ENCODE peak calls at places on chromosomes 2 and 18, in seven cellular contexts. G is colonic mucosa, U is Panc1, R is A673, V is HCT116, Z is fibroblast of lung, W is mammary epithelial cell. Y is an unnamed sample.

GRCh38 chr18:76992226-76993084 is 140.1 kb downstream of the MBP start:
- DNase-seq in R (no peak), V (no peak), U (no peak), W (no peak), G (no peak), Z (no peak), Y (no peak)

GRCh38 chr18:68177807-68178702 is 536.9 kb downstream of the TMX3 start:
- DNase-seq in W (peak; percentile 91), V (no peak), G (no peak), R (peak; percentile 29), U (peak; percentile 32), Z (peak; percentile 99), Y (peak; percentile 85)

GRCh38 chr18:79780547-79780946 is 17.2 kb upstream of the KCNG2 start:
- DNase-seq in U (no peak), Z (no peak), G (no peak), V (no peak), W (no peak), R (no peak), Y (no peak)

GRCh38 chr2:237664151-237664550 is 36.8 kb downstream of the LRRFIP1 start:
- DNase-seq in U (no peak), V (no peak), W (no peak), Z (no peak), G (no peak), R (no peak), Y (no peak)

GRCh38 chr2:151051584-151052220 is 210.0 kb downstream of the RBM43 start:
- DNase-seq in U (peak; percentile 55), W (peak; percentile 60), V (peak; percentile 41), G (peak; percentile 23), Z (peak; percentile 41), R (peak; percentile 71), Y (peak; percentile 69)

GRCh38 chr2:3492951-3493609 is 26.3 kb downstream of the ADI1 start:
- DNase-seq in U (no peak), G (no peak), Z (peak; percentile 86), W (peak; percentile 67), V (no peak), R (no peak), Y (peak; percentile 16)

GRCh38 chr18:2846638-2847340 is at the start of gene EMILIN2:
- DNase-seq in U (no peak), V (no peak), R (peak; percentile 84), G (peak; percentile 59), W (no peak), Z (peak; percentile 41), Y (peak; percentile 16)

GRCh38 chr18:77070627-77071026 is 62.0 kb downstream of the MBP start:
- DNase-seq in G (no peak), U (no peak), V (no peak), R (no peak), Z (no peak), W (no peak), Y (no peak)

GRCh38 chr18:45910405-45911023 is 56.6 kb downstream of the EPG5 start:
- DNase-seq in R (peak; percentile 46), G (peak; percentile 35), W (peak; percentile 32), Z (peak; percentile 26), V (peak; percentile 36), U (peak; percentile 32), Y (peak; percentile 49)

GRCh38 chr2:189143930-189144329 is 35.6 kb downstream of the COL5A2 start:
- DNase-seq in V (no peak), Z (peak; percentile 68), R (peak; percentile 57), G (no peak), W (no peak), U (no peak), Y (no peak)

GRCh38 chr2:38665854-38666577 is at the start of gene GALM:
- DNase-seq in W (peak; percentile 12), V (peak; percentile 92), R (peak; percentile 94), G (peak; percentile 90), Z (peak; percentile 94), U (peak; percentile 61), Y (peak; percentile 47)

GRCh38 chr18:45844938-45845337 is 19.5 kb downstream of the SIGLEC15 start:
- DNase-seq in U (no peak), G (no peak), W (no peak), V (no peak), Z (no peak), R (no peak), Y (no peak)

GRCh38 chr2:118763797-118764196 is 83.7 kb downstream of the EN1 start:
- DNase-seq in R (peak; percentile 34), G (no peak), U (no peak), W (no peak), V (no peak), Z (peak; percentile 36), Y (peak; percentile 13)

GRCh38 chr2:133680399-133681044 is 112.3 kb upstream of the NCKAP5 start:
- DNase-seq in W (no peak), V (no peak), G (no peak), R (peak; percentile 23), Z (no peak), U (no peak), Y (no peak)

GRCh38 chr18:47754311-47755101 is 176.0 kb downstream of the SMAD2 start:
- DNase-seq in R (peak; percentile 58), Z (no peak), V (peak; percentile 37), G (peak; percentile 67), W (peak; percentile 8), U (no peak), Y (peak; percentile 17)

GRCh38 chr18:22504665-22505064 is 87.0 kb upstream of the CTAGE1 start:
- DNase-seq in G (no peak), U (no peak), Z (peak; percentile 47), W (peak; percentile 52), R (no peak), V (no peak), Y (peak; percentile 83)

GRCh38 chr18:42611134-42611533 is 504.4 kb downstream of the RIT2 start:
- DNase-seq in W (no peak), Z (no peak), U (no peak), V (no peak), R (peak; percentile 6), G (no peak), Y (no peak)

GRCh38 chr2:101991731-101992145 is at the start of gene IL1R2:
- DNase-seq in V (no peak), U (no peak), G (peak; percentile 85), Z (no peak), R (no peak), W (peak; percentile 34), Y (no peak)

GRCh38 chr2:239835056-239835455 is 190.1 kb downstream of the NDUFA10 start:
- DNase-seq in U (no peak), G (no peak), Z (no peak), W (no peak), V (no peak), R (no peak), Y (no peak)

GRCh38 chr2:199851499-199851816 is 466 bp upstream of the FTCDNL1 start:
- DNase-seq in Z (no peak), V (no peak), W (no peak), G (no peak), U (no peak), R (no peak), Y (no peak)

GRCh38 chr2:166088634-166089033 is 39.2 kb downstream of the SCN1A start:
- DNase-seq in U (no peak), V (no peak), Z (peak; percentile 33), R (no peak), W (no peak), G (no peak), Y (no peak)

GRCh38 chr2:217429981-217430500 is 570.2 kb upstream of the TNP1 start:
- DNase-seq in W (peak; percentile 28), Z (peak; percentile 68), R (no peak), V (no peak), G (no peak), U (no peak), Y (peak; percentile 41)

GRCh38 chr2:219269362-219270054 is 9.7 kb upstream of the DNAJB2 start:
- DNase-seq in Z (no peak), R (no peak), W (peak; percentile 68), G (peak; percentile 73), V (no peak), U (no peak), Y (peak; percentile 84)

GRCh38 chr18:57441395-57441794 is 6.2 kb downstream of the ONECUT2 start:
- DNase-seq in Z (peak; percentile 30), U (no peak), W (peak; percentile 35), V (no peak), G (no peak), R (no peak), Y (peak; percentile 49)

GRCh38 chr2:140567734-140568133 is 1563.1 kb downstream of the LRP1B start:
- DNase-seq in V (no peak), G (no peak), U (no peak), W (peak; percentile 62), Z (peak; percentile 51), R (no peak), Y (peak; percentile 10)

GRCh38 chr2:98729652-98730051 is 1.3 kb downstream of the MGAT4A start:
- DNase-seq in W (no peak), R (no peak), G (no peak), Z (no peak), U (no peak), V (no peak), Y (no peak)
- H3K4me3 ChIP-seq in W (peak overlapping the region; percentile 72), R (peak overlapping the region; percentile 43), G (peak overlapping the region; percentile 66), Z (no peak overlapping the region), U (peak overlapping the region; percentile 40), V (peak overlapping the region; percentile 57), Y (peak overlapping the region; percentile 50)

DNA sequence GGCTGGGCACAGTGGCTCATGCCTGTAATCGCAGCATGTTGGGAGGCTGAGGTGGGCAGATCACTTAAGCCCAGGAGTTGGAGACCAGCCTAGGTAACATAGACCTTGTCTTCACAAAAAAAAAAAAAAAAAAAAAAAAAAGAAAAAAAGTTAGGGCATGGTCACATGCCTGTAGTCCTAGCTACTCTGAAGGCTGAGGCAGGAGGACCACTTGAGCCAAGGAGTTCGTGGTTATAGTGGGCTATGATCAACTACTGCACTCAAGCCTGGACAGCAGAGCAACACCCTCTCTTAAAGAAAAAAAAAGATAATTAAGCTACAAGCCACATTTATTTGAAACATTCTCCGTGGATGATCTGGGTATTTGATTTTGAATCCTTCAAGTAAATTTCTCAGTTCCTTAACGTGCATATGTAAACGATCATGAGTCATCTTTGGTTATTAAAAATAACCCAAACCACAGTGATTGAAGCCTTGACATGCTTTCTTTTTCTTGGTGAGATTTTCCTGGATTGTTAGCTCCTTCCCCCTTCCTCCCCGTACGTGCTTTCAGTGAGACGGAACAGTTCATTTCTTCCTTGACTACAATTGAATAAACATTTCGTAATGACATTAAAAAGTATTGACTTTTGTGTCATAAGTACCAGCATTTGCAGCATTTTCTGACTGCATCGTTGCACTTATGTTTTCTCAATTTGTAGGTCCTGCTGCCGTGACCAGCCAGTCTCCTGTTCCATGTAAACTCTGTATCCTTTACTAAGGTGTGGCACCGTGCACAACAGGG is 20.3 kb downstream of the RMC1 start:
- DNase-seq in Z (peak; percentile 63), G (no peak), U (no peak), V (no peak), R (no peak), W (peak; percentile 23), Y (peak; percentile 72)
- H3K36me3 ChIP-seq in Z (peaks cover 20% of the 10 kb centered on the region), G (peaks cover 13% of the 10 kb centered on the region), U (peaks cover 26% of the 10 kb centered on the region), V (peaks cover 36% of the 10 kb centered on the region), R (peaks cover 57% of the 10 kb centered on the region), W (peaks cover 29% of the 10 kb centered on the region), Y (peaks cover 23% of the 10 kb centered on the region)

GRCh38 chr2:114729025-114729424 is 286.6 kb downstream of the DPP10 start:
- DNase-seq in G (no peak), R (no peak), Z (no peak), W (no peak), U (no peak), V (no peak), Y (peak; percentile 21)
- H3K4me3 ChIP-seq in G (no peak overlapping the region), R (no peak overlapping the region), Z (no peak overlapping the region), W (no peak overlapping the region), U (no peak overlapping the region), V (no peak overlapping the region), Y (no peak overlapping the region)

DNA sequence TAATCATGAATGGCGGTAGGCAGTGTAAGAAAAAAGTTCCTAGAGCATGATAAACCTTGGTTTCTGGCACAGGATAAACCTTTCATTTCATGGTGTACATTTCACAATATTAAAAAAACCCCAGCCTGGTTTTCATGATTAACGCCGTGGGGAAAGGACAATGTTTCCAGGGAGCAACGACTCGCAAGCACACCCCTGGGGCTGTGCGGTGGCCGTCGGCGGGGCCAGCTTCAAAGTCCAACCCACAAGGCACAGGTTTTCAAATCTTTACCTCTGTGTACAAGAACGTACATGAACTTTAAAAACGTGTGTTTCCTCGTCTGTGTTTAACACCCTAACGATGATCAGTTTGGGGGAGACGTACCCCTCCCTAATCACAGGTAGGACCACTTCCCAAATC is 118.1 kb downstream of the NOL10 start:
- DNase-seq in U (no peak), V (no peak), R (no peak), Z (no peak), G (no peak), W (peak; percentile 49), Y (no peak)
- H3K36me3 ChIP-seq in U (peaks cover 14% of the 10 kb centered on the region), V (peaks cover 21% of the 10 kb centered on the region), R (peaks cover 29% of the 10 kb centered on the region), Z (peaks cover 6% of the 10 kb centered on the region), G (no peaks in the 10 kb centered on the region), W (peaks cover 7% of the 10 kb centered on the region), Y (peaks cover 13% of the 10 kb centered on the region)

Y was measured in bronchial epithelial cell.